ENCODE peak calls at places on chromosomes 5 and 9, in six cellular contexts. S, Z, G, Q, L and O are unnamed samples.

GRCh38 chr5:175728316-175728715 is 70.4 kb downstream of the HRH2 start:
- DNase-seq in L (no peak), Q (no peak), Z (no peak), S (no peak), G (no peak), O (no peak)

GRCh38 chr9:105146677-105147076 is 97.8 kb upstream of the SLC44A1 start:
- DNase-seq in Z (no peak), Q (no peak), S (no peak), L (no peak), G (no peak), O (no peak)

GRCh38 chr5:159385529-159385928 is 55.2 kb upstream of the IL12B start:
- DNase-seq in G (no peak), Q (no peak), L (no peak), S (no peak), Z (no peak), O (no peak)

GRCh38 chr5:17305964-17306725 is 88.7 kb downstream of the BASP1 start:
- DNase-seq in G (peak; percentile 88), L (peak; percentile 92), Z (peak; percentile 77), Q (peak; percentile 31), S (no peak), O (peak; percentile 89)

GRCh38 chr9:124209279-124209678 is 48.5 kb upstream of the NEK6 start:
- DNase-seq in Z (no peak), G (no peak), L (no peak), S (no peak), Q (no peak), O (no peak)

GRCh38 chr5:1709186-1709803 is 90.3 kb downstream of the MRPL36 start:
- DNase-seq in G (no peak), Z (no peak), S (no peak), Q (no peak), L (no peak), O (no peak)

GRCh38 chr5:73135429-73136276 is 15.3 kb downstream of the TMEM171 start:
- DNase-seq in S (no peak), Q (no peak), L (no peak), G (peak; percentile 50), Z (peak; percentile 67), O (peak; percentile 68)

GRCh38 chr9:89801723-89802680 is 197.2 kb downstream of the GADD45G start:
- DNase-seq in Z (no peak), L (no peak), G (no peak), S (no peak), Q (no peak), O (no peak)

GRCh38 chr5:101102506-101102905 is 199.4 kb upstream of the ST8SIA4 start:
- DNase-seq in S (no peak), Q (no peak), L (no peak), Z (no peak), G (peak; percentile 9), O (peak; percentile 33)

GRCh38 chr5:135494196-135494595 is 41.6 kb downstream of the NEUROG1 start:
- DNase-seq in L (no peak), Z (no peak), G (no peak), S (no peak), Q (no peak), O (no peak)

GRCh38 chr5:159897786-159898393 is 18.4 kb upstream of the ADRA1B start:
- DNase-seq in G (no peak), L (no peak), Z (peak; percentile 43), Q (peak; percentile 61), S (no peak), O (peak; percentile 56)

GRCh38 chr5:86968311-86968753 is 299.4 kb upstream of the RASA1 start:
- DNase-seq in L (no peak), Q (peak; percentile 38), S (peak; percentile 3), G (peak; percentile 89), Z (peak; percentile 62), O (peak; percentile 44)

GRCh38 chr5:75277463-75277862 is 40.8 kb upstream of the ANKRD31 start:
- DNase-seq in Z (no peak), L (no peak), S (no peak), G (no peak), Q (no peak), O (peak; percentile 56)

DNA sequence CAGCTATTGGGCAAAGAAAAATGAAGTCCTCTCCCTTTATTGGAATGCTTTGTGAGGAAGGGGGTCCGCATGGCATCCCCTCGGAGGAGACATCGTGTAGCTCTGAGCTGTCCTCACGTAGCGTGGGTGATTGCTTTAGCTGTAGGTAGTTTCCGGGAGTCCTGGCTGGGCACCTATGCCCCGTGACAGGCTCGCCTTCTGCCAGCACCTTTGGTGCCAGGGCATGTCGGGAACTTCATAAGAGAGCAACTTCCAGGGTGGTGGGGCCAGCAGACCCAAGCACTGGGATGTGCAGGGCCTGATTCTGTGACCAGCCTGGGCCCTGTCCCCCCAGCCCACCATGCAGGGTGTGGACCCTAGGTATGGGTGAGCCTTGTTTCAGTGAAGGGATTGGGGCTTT is 64.0 kb downstream of the WNK2 start:
- DNase-seq in Q (no peak), L (no peak), G (no peak), S (no peak), Z (no peak), O (no peak)
- TF ChIP-seq CTCF in Q (no peak), L (no peak), G (no peak), S (no peak), Z (no peak), O (no peak)

DNA sequence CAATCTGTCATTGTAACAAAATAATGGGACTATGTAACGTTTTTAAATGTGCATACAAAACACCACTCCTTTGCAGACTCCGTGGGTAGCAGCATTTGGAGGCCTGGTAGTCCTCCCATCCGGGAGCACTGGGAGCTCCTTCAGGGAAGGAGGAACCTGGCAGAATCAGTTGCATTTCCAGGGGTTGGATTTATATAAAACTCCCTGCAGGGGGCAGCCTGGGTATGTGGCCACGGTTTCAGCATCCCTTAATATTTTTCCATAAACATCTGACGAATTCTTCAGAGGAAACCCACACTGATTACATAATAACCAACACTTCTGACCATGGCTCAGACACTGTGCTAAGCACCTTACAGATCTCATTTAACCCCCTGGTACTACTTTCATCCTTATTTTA is 6.1 kb upstream of the AFAP1L1 start:
- DNase-seq in S (no peak), Z (peak; percentile 72), G (peak; percentile 48), L (no peak), Q (no peak), O (peak; percentile 79)
- TF ChIP-seq CTCF in S (no peak), Z (peak; percentile 57), G (peak; percentile 47), L (peak; percentile 13), Q (peak; percentile 46), O (peak; percentile 38)

DNA sequence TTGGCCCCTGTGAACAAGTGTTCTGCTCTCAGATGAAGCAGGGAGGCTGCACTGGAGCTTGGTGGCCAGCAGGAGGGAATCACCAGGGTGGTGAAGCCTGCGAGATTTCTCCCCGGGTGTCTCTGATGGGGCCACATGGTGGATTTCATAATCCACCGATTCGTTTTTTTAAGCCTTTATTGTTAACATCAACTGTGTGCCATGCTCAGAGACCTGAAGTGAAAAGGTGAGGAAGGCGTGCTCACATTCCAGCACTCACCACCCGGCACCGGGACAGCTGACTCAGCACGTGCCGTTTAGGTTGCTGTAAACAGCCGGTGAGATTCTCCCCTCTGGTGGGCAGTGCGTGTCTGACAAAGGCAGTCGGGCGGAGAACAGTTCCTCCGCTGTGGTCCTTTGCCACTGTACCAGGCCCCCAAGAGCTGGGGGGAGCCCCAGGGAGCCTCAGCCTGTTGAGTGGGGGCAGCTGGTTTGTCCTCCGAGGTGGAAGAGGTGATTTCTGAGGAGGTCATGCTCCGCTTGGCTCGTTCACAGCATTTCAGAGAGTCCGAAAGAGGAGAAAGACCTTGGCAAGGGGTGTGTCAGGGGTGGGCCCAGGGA is 12.7 kb upstream of the AHRR start:
- DNase-seq in L (no peak), G (peak; percentile 34), Q (peak; percentile 47), S (no peak), Z (no peak), O (peak; percentile 75)
- TF ChIP-seq CTCF in L (no peak), G (peak; percentile 43), Q (peak; percentile 13), S (no peak), Z (peak; percentile 28), O (peak; percentile 25)

GRCh38 chr9:137188490-137189296 is at the start of the genes ANAPC2 and SSNA1:
- DNase-seq in Q (peak; percentile 96), S (peak; percentile 99), L (peak; percentile 85), Z (peak; percentile 91), G (peak; percentile 94), O (peak; percentile 91)

GRCh38 chr9:137189297-137190295 is 1.1 kb downstream of the SSNA1 start:
- DNase-seq in L (no peak), G (no peak), Z (no peak), Q (no peak), S (no peak), O (no peak)

GRCh38 chr9:137191245-137191644 is 2.8 kb downstream of the SSNA1 start:
- DNase-seq in G (no peak), Z (no peak), Q (no peak), S (no peak), L (no peak), O (no peak)

GRCh38 chr9:137191691-137192447 is 3.4 kb downstream of the SSNA1 start:
- DNase-seq in S (no peak), G (no peak), Q (no peak), L (no peak), Z (no peak), O (no peak)

GRCh38 chr9:137190315-137190853 is 1.9 kb downstream of the SSNA1 start:
- DNase-seq in G (no peak), L (no peak), Z (no peak), S (no peak), Q (no peak), O (no peak)
- TF ChIP-seq CTCF in G (no peak), L (no peak), Z (no peak), S (no peak), Q (no peak), O (no peak)

GRCh38 chr9:12657998-12658397 is 35.2 kb upstream of the TYRP1 start:
- DNase-seq in L (no peak), G (no peak), S (no peak), Q (no peak), Z (no peak), O (no peak)

GRCh38 chr9:12659220-12659619 is 34.0 kb upstream of the TYRP1 start:
- DNase-seq in G (no peak), Z (no peak), L (no peak), S (no peak), Q (no peak), O (peak; percentile 6)

GRCh38 chr9:12658531-12659209 is 34.5 kb upstream of the TYRP1 start:
- DNase-seq in G (no peak), S (no peak), L (no peak), Q (no peak), Z (no peak), O (no peak)

GRCh38 chr9:12656803-12657202 is 36.4 kb upstream of the TYRP1 start:
- DNase-seq in L (no peak), Z (no peak), Q (no peak), G (no peak), S (no peak), O (no peak)

GRCh38 chr9:12657233-12657632 is 36.0 kb upstream of the TYRP1 start:
- DNase-seq in Z (no peak), Q (no peak), G (no peak), L (no peak), S (no peak), O (no peak)
- TF ChIP-seq CTCF in Z (no peak), Q (no peak), G (no peak), L (no peak), S (no peak), O (no peak)